ENCODE peak calls at places on chromosomes 5 and 9, in five cellular contexts. R, P, J, L and D are unnamed samples.
A peak's percentile ranks its signal among the peaks of the same experiment; 100 is the strongest.

GRCh38 chr5:50969207-50970145 is 303.0 kb downstream of the PARP8 start:
- DNase-seq in R (no peak), P (no peak), L (no peak), J (peak; percentile 67), D (no peak)

GRCh38 chr5:140647042-140647341 is 438 bp downstream of the NDUFA2 start:
- DNase-seq in P (no peak), L (no peak), R (no peak), J (no peak), D (no peak)

GRCh38 chr9:95991326-95991725 is 115.8 kb downstream of the ERCC6L2 start:
- DNase-seq in R (no peak), L (no peak), P (no peak), J (no peak), D (no peak)

GRCh38 chr5:52710972-52711596 is 76.6 kb upstream of the ITGA1 start:
- DNase-seq in P (no peak), L (no peak), J (no peak), R (no peak), D (no peak)

GRCh38 chr9:112970939-112971338 is 41.1 kb downstream of the ZNF883 start:
- DNase-seq in P (no peak), R (no peak), L (no peak), J (no peak), D (no peak)

GRCh38 chr5:60368100-60368499 is 331.9 kb downstream of the DEPDC1B start:
- DNase-seq in P (no peak), L (no peak), J (no peak), R (no peak), D (no peak)

GRCh38 chr5:102823441-102823874 is 68.4 kb downstream of the PAM start:
- DNase-seq in R (no peak), J (no peak), L (no peak), P (no peak), D (peak; percentile 13)

GRCh38 chr5:132754947-132755346 is 7.7 kb downstream of the CCNI2 start:
- DNase-seq in P (peak; percentile 49), L (no peak), J (peak; percentile 42), R (peak; percentile 63), D (no peak)

GRCh38 chr9:83327323-83327722 is 210.9 kb downstream of the FRMD3 start:
- DNase-seq in J (no peak), R (no peak), L (no peak), P (peak; percentile 56), D (no peak)

GRCh38 chr5:132002701-132003100 is 8.8 kb downstream of the ACSL6 start:
- DNase-seq in R (no peak), J (no peak), L (no peak), P (no peak), D (no peak)

GRCh38 chr9:23769307-23769935 is 56.6 kb downstream of the ELAVL2 start:
- DNase-seq in L (no peak), J (no peak), R (no peak), P (no peak), D (no peak)

GRCh38 chr5:78604693-78605092 is 43.9 kb downstream of the LHFPL2 start:
- DNase-seq in J (no peak), P (peak; percentile 76), R (no peak), L (no peak), D (no peak)

GRCh38 chr5:122346897-122347581 is 35.0 kb downstream of the SNCAIP start:
- DNase-seq in L (no peak), P (no peak), J (no peak), R (no peak), D (no peak)

GRCh38 chr9:121550569-121551512 is 51.2 kb upstream of the GGTA1 start:
- DNase-seq in P (peak; percentile 58), R (peak; percentile 81), L (no peak), J (peak; percentile 98), D (peak; percentile 40)

GRCh38 chr5:91283899-91284298 is 99.2 kb downstream of the ARRDC3 start:
- DNase-seq in J (no peak), R (no peak), P (no peak), L (no peak), D (peak; percentile 21)

GRCh38 chr5:150291388-150292385 is 2.1 kb upstream of the CAMK2A start:
- DNase-seq in R (no peak), L (no peak), P (no peak), J (no peak), D (no peak)

GRCh38 chr5:119343766-119344165 is 12.1 kb upstream of the TNFAIP8 start:
- DNase-seq in P (no peak), R (no peak), L (peak; percentile 51), J (no peak), D (no peak)

GRCh38 chr5:113195726-113196125 is 219.1 kb downstream of the DCP2 start:
- DNase-seq in R (no peak), J (no peak), P (no peak), L (no peak), D (no peak)

GRCh38 chr5:56076486-56076885 is 81.7 kb upstream of the IL6ST start:
- DNase-seq in L (no peak), R (no peak), J (no peak), P (no peak), D (no peak)

GRCh38 chr9:130043654-130044623 is 950 bp upstream of the FNBP1 start:
- DNase-seq in L (no peak), J (no peak), R (peak; percentile 77), P (peak; percentile 83), D (no peak)

GRCh38 chr9:108617661-108618060 is 238.1 kb downstream of the ACTL7B start:
- DNase-seq in P (no peak), R (no peak), J (no peak), L (no peak), D (no peak)

GRCh38 chr5:113005454-113005853 is 28.9 kb downstream of the DCP2 start:
- DNase-seq in L (no peak), R (no peak), J (no peak), P (no peak), D (no peak)

GRCh38 chr5:36363101-36363500 is 61.4 kb upstream of the RANBP3L start:
- DNase-seq in P (no peak), J (no peak), L (no peak), R (no peak), D (no peak)

GRCh38 chr5:139394123-139394653 is 716 bp downstream of the PROB1 start:
- DNase-seq in L (no peak), R (no peak), P (no peak), J (peak; percentile 85), D (no peak)

GRCh38 chr5:73119492-73120157 is 750 bp upstream of the TMEM171 start:
- DNase-seq in L (no peak), P (no peak), R (no peak), J (peak; percentile 74), D (no peak)

GRCh38 chr9:115411516-115411915 is 293.6 kb upstream of the TNC start:
- DNase-seq in J (no peak), L (no peak), P (no peak), R (no peak), D (no peak)

GRCh38 chr5:113161806-113162205 is 185.2 kb downstream of the DCP2 start:
- DNase-seq in J (peak; percentile 42), L (no peak), P (no peak), R (no peak), D (no peak)

GRCh38 chr9:133403766-133404439 is 13.9 kb downstream of the REXO4 start:
- DNase-seq in R (peak; percentile 54), J (peak; percentile 76), L (no peak), P (peak; percentile 52), D (peak; percentile 65)

GRCh38 chr5:96675882-96676281 is 13.7 kb downstream of the CAST start:
- DNase-seq in R (no peak), L (no peak), J (no peak), P (no peak), D (no peak)

GRCh38 chr5:138064526-138064925 is 19.3 kb upstream of the WNT8A start:
- DNase-seq in P (no peak), R (no peak), J (no peak), L (no peak), D (no peak)

GRCh38 chr9:108780949-108781734 is 74.6 kb downstream of the ACTL7B start:
- DNase-seq in R (no peak), J (no peak), L (no peak), P (no peak), D (no peak)

DNA sequence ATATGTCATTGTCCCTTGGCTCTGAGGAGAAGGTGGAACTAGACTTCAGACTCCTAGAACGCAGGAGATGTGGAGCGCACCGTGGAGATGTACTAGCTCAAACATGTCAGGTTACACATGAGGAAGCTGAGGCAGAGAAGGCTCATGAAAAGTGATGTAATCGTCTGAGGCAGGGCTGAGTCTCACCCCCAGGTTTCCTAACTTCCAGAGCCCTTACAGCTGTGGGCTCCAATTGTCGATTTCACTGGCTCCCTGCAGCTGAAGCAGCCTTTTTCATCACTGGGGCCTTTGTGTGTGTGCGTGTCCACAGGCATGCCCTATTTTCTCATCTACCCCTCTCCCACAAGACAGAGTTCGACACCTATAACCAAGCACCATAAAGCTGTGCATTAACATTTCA is 370.6 kb downstream of the NTRK2 start:
- DNase-seq in L (no peak), J (no peak), P (no peak), R (no peak), D (no peak)
- TF ChIP-seq YY1 in L (no peak), J (no peak), P (no peak), R (no peak), D (no peak)

DNA sequence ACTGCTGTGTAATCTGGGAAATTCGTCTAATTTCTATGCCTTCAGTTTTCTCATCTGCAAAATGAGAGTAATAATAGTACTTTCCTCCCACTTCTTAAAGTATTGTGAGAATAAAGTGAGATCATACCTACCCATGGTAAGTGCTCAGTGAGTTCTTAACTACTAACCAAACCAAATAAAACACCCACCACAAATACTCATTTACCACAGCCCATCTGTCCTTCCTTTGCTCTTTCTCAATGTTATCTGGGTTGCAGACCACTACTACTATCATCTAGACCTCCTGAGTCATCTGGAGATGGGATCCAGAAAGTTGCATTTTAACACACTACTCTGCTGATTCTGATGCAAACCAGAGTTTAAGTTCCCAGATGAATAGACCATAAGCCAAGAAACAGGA is 105.3 kb upstream of the ATP10B start:
- DNase-seq in P (no peak), J (no peak), L (no peak), R (no peak), D (no peak)
- TF ChIP-seq CEBPB in P (no peak), J (no peak), L (no peak), R (no peak), D (no peak)

DNA sequence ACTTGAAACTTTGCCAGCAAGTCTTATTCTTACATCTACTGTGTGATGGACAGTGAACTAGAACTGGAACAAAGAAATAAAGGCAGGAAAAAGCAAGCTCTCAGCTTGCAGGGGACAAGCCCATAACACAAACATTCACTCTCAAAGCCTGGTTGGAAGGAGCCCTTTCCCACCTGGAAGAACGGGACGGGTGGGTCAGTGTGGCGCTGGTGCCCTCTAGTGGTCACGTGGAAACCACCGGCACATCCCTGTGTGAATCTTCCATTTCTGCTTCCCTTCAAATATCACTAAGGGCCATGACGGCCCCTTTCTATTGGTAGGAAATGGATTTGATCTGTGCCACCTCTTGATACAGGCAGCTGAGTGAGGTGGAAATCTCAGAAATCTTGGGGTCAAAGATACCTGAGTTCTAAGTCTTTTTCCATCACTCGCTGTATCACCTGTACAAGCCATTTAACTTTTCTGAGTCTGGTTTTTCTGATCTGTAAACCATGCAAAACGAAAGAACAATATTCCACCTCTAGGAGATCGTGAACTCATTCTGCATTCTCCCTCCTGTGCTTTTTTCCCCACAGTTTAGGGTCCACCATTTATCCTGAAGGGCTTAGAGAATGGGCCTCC is 211.6 kb downstream of the MSX2 start:
- DNase-seq in R (peak; percentile 53), J (peak; percentile 90), L (no peak), P (peak; percentile 37), D (peak; percentile 51)
- TF ChIP-seq YY1 in R (no peak), J (no peak), L (peak; percentile 37), P (no peak), D (peak; percentile 48)

GRCh38 chr9:114098021-114098659 is 952 bp downstream of the KIF12 start:
- DNase-seq in J (peak; percentile 88), R (peak; percentile 21), L (no peak), P (no peak), D (peak; percentile 23)
- TF ChIP-seq CEBPB in J (no peak), R (no peak), L (no peak), P (no peak), D (no peak)